ENCODE peak calls at places on chromosomes 6 and 20, in seven cellular contexts. O is H1, H is GM12878, C is HepG2, N is HCT116, G is K562, U is SK-N-SH. R is an unnamed sample.

GRCh38 chr6:163651910-163652309 is 237.4 kb downstream of the QKI start:
- DNase-seq in H (no peak), G (no peak), N (no peak), C (no peak), O (no peak), U (no peak), R (no peak)

GRCh38 chr6:37256692-37257319 is 766 bp upstream of the TBC1D22B start:
- DNase-seq in U (no peak), O (no peak), C (no peak), N (no peak), G (no peak), H (no peak), R (no peak)

GRCh38 chr6:56406276-56407269 is 159.2 kb upstream of the COL21A1 start:
- DNase-seq in C (no peak), G (no peak), U (no peak), H (peak), N (no peak), O (no peak), R (no peak)

GRCh38 chr6:149128489-149129145 is 188.9 kb upstream of the TAB2 start:
- DNase-seq in O (no peak), G (peak), H (no peak), C (no peak), N (no peak), U (no peak), R (no peak)

GRCh38 chr6:13953061-13953705 is 28.4 kb downstream of the RNF182 start:
- DNase-seq in O (no peak), C (no peak), U (no peak), N (peak), H (no peak), G (no peak), R (no peak)

GRCh38 chr6:19812512-19813119 is 24.6 kb upstream of the ID4 start:
- DNase-seq in C (peak), N (peak), O (no peak), U (peak), H (no peak), G (peak), R (peak)

GRCh38 chr20:57786304-57786942 is 76.6 kb upstream of the PMEPA1 start:
- DNase-seq in O (no peak), C (no peak), N (no peak), G (no peak), U (no peak), H (no peak), R (no peak)

GRCh38 chr6:143119260-143119659 is 58.6 kb downstream of the AIG1 start:
- DNase-seq in U (no peak), O (no peak), H (no peak), C (peak), N (no peak), G (no peak), R (no peak)

GRCh38 chr6:3353939-3354338 is 95.2 kb downstream of the PSMG4 start:
- DNase-seq in N (no peak), C (no peak), H (no peak), G (no peak), O (no peak), U (no peak), R (no peak)

GRCh38 chr6:37705239-37706051 is 7.8 kb upstream of the MDGA1 start:
- DNase-seq in U (peak), O (peak), C (no peak), H (peak), G (peak), N (no peak), R (no peak)

GRCh38 chr6:63295553-63295952 is 24.2 kb downstream of the LGSN start:
- DNase-seq in O (no peak), H (no peak), G (no peak), C (no peak), N (no peak), U (no peak), R (no peak)

GRCh38 chr20:22861231-22861980 is 173.7 kb upstream of the SSTR4 start:
- DNase-seq in N (no peak), H (no peak), U (no peak), O (no peak), C (no peak), G (no peak), R (no peak)

GRCh38 chr20:46305331-46305972 is 2.8 kb downstream of the CDH22 start:
- DNase-seq in O (no peak), C (no peak), N (no peak), H (no peak), U (no peak), G (no peak), R (no peak)

GRCh38 chr6:160348209-160348551 is at the start of gene SLC22A3:
- DNase-seq in U (peak), G (no peak), O (no peak), N (no peak), C (no peak), H (no peak), R (no peak)

GRCh38 chr6:36769676-36770499 is 69.4 kb downstream of the CPNE5 start:
- DNase-seq in C (no peak), G (no peak), O (no peak), H (no peak), N (no peak), U (no peak), R (no peak)

GRCh38 chr20:38304845-38305447 is 990 bp downstream of the BPI start:
- DNase-seq in N (peak), C (peak), U (peak), H (no peak), G (peak), O (peak), R (peak)

GRCh38 chr6:37695857-37696219 is 1.8 kb downstream of the MDGA1 start:
- DNase-seq in C (no peak), N (no peak), U (peak), H (no peak), G (no peak), O (no peak), R (no peak)

GRCh38 chr20:44426879-44427785 is 48.5 kb upstream of the TTPAL start:
- DNase-seq in G (no peak), N (no peak), U (no peak), O (no peak), C (no peak), H (no peak), R (no peak)

GRCh38 chr6:37699138-37699766 is 1.6 kb upstream of the MDGA1 start:
- DNase-seq in G (no peak), U (no peak), N (peak), C (no peak), H (no peak), O (no peak), R (no peak)

GRCh38 chr6:128347123-128347522 is 173.3 kb downstream of the PTPRK start:
- DNase-seq in N (no peak), G (no peak), O (no peak), H (no peak), U (no peak), C (no peak), R (no peak)

GRCh38 chr6:128346569-128346968 is 173.8 kb downstream of the PTPRK start:
- DNase-seq in N (no peak), G (no peak), H (no peak), U (no peak), O (no peak), C (no peak), R (no peak)

GRCh38 chr6:128351255-128351514 is 169.2 kb downstream of the PTPRK start:
- DNase-seq in N (no peak), O (no peak), C (no peak), G (no peak), H (no peak), U (no peak), R (no peak)

GRCh38 chr6:128352331-128352730 is 168.1 kb downstream of the PTPRK start:
- DNase-seq in H (no peak), C (no peak), G (no peak), N (no peak), U (no peak), O (no peak), R (no peak)

DNA sequence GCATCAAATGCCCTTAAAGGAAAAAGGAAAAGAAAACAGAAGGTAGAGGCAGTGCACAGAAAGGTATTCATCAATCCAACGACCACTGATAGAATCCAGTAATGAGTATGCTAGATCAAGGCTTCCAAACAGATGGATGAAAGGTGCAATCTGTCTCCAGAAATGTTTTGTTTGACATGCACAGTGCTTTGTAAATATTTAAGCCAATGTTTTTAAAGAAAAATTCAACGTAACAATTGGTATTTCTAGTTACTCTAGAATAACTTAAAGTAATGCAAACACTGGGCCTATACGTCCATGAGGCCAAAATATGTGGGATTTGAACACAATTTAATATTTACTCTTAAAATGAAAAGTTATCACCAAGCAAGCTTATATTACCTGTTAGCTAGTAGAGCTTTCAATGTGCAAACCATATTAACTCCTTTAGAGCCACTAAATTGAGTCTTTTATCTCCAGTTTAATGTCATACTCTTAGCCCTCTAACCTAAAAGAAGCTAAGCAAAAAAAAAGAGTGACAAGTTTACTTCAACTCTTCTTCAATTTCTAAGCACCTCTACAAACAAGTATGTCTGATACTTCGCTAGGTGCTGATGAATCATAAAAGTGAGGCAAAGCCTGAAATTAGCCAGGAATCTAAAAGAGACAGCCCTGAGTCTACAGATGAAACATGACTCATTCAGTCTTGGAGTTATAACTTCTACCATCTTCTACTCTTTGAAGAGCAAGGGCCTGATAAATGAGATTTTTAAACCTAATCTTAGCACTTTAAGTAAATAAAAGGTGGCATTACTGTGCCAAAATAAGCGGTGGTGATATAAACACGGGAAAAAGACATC is 169.8 kb downstream of the PTPRK start:
- DNase-seq in N (no peak), G (no peak), O (no peak), U (no peak), H (no peak), C (peak), R (no peak)
- TF ChIP-seq JUND in N (peak), G (no peak), O (no peak), U (peak), H (no peak), C (no peak), R (no peak)

DNA sequence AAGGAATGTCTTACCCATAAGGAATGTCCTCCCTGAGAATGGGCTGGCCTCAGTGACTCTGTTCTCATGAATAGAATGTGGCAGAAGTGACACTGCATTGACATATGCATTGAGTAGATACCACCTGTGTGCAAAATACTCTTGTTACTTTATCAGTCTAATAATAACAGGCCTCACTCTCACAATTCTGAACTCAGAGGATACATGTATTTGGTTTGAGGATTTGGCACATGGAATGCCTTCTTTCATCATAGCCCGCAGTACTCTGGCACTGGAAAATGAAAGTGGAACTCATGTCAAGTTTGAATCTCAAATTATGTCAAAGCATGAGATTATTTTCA is 52.9 kb upstream of the PLCB4 start:
- DNase-seq in N (no peak), H (no peak), U (no peak), O (no peak), C (no peak), G (no peak), R (no peak)
- TF ChIP-seq JUND in N (no peak), H (no peak), U (no peak), O (no peak), C (no peak), G (no peak), R (no peak)

GRCh38 chr6:54716869-54717268 is 129.7 kb upstream of the FAM83B start:
- DNase-seq in N (no peak), G (no peak), H (no peak), U (no peak), C (no peak), O (no peak), R (no peak)

GRCh38 chr6:54719633-54720032 is 126.9 kb upstream of the FAM83B start:
- DNase-seq in U (no peak), N (no peak), H (no peak), G (no peak), O (no peak), C (no peak), R (no peak)

GRCh38 chr6:54715990-54716389 is 130.6 kb upstream of the FAM83B start:
- DNase-seq in H (no peak), O (no peak), N (no peak), C (no peak), U (no peak), G (no peak), R (no peak)

GRCh38 chr6:54718541-54719023 is 128.0 kb upstream of the FAM83B start:
- DNase-seq in U (no peak), N (no peak), C (no peak), O (no peak), H (no peak), G (no peak), R (peak)

DNA sequence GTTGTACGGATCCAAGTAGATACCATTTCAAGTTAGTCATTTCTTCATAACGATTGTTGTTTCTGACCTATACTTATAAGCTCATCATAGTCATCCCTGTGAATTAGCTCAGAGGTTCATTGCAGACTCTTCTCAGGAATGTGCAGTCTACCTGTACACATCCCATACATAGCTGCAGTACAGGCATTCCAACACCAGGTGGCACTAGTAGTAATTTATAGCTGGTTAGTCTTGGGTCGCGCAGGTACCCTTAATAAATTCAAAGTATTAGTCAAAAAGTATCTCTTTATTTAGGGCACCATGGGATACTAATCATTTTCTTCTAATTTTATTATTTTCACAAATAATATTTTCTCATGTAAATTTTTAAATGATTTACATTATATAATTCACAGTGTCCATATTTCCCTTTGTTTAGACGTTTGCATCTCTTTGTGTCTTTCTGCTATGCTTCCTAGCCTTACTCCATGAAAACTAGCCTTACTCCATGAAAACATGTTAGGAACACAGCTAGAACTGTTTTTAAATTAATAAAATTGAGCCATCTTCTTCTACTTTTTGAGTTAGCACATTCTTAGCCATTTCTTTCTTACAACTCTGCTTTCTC is 128.6 kb upstream of the FAM83B start:
- DNase-seq in N (peak), O (no peak), H (peak), U (peak), G (peak), C (peak), R (no peak)
- TF ChIP-seq JUND in N (no peak), O (no peak), H (no peak), U (no peak), G (no peak), C (no peak), R (no peak)

GRCh38 chr6:167049275-167049674 is 50.1 kb downstream of the CEP43 start:
- DNase-seq in O (no peak), U (no peak), H (no peak), C (no peak), N (no peak), G (no peak), R (no peak)

GRCh38 chr6:167046861-167047495 is 47.8 kb downstream of the CEP43 start:
- DNase-seq in H (no peak), G (no peak), U (no peak), N (no peak), C (no peak), O (no peak), R (no peak)

GRCh38 chr6:167044696-167045095 is 45.5 kb downstream of the CEP43 start:
- DNase-seq in G (no peak), U (no peak), N (no peak), O (no peak), C (no peak), H (no peak), R (no peak)

GRCh38 chr6:167045828-167046580 is 46.8 kb downstream of the CEP43 start:
- DNase-seq in O (no peak), G (no peak), C (peak), U (no peak), H (no peak), N (no peak), R (no peak)

DNA sequence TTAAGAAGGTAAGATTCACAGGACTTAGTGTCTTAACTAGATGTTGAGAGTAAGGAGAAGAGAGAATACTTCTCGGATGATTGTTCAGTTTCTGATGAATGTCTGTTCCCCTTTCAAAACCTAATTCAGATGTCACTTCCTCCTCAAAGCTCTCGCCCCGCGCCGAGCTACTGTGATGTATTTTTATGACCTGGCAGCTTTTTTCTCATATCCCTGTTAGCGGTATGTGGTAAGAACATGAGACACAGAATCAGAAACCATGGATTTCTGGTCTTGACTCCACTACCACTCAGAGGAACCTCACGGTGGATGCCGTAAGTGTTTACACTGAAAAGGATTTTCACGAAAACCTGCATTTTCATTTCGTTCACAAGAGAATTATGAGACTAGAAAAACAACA is 48.4 kb downstream of the CEP43 start:
- DNase-seq in U (no peak), H (peak), C (no peak), O (no peak), N (no peak), G (no peak), R (no peak)
- TF ChIP-seq JUND in U (no peak), H (no peak), C (no peak), O (no peak), N (no peak), G (no peak), R (no peak)

DNA sequence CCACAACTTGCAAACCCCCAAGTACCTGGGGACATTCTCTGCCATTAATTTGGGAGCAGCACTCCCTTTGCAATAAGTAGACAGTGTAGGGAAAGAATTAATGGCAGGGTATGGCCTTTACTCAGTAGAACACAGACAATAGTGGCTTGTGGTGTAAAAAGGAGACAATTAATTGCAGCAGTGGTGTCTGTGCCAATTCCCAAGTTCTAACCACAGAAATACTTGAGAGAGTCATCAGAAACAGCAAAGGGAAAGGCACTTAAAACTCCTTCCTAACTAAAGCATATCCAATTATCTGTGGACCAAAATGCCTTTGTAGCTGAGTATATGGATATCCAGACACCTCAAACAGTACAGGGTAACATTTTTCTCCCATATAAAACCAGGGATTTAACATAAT is 257.6 kb upstream of the POU3F2 start:
- DNase-seq in G (no peak), H (no peak), U (no peak), N (no peak), C (no peak), O (no peak), R (no peak)
- TF ChIP-seq JUND in G (no peak), H (no peak), U (no peak), N (no peak), C (no peak), O (no peak), R (no peak)

DNA sequence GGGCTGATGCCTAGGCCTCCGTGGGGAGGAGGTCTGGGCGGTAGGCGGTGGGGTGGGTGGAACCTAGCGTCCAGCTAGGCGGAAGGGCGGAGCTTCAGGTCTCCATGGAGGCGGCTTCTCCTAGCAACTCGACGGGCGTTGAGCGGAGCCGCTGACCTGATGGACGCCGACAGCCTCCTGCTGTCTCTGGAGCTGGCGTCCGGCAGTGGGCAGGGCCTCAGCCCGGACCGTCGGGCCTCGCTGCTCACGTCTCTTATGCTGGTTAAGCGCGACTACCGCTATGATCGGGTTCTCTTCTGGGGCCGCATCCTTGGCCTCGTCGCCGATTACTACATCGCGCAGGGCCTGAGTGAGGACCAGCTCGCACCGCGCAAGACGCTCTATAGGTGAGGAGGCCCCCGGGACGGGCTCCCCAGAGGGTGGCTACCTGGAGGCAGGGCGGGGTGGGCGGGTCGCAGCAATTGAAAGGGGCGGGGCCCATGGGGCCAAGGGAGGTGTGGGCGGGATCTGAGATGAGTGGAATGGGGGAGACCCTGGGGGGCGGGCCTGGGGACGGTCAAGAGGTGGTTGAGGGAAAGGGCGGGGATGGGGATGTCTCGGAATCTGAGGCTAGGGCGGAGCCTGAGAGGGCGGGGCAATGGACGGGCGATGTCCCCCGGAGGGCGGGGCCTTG is at the start of gene RSPH9:
- DNase-seq in O (peak), N (no peak), G (peak), C (no peak), H (no peak), U (peak), R (no peak)
- TF ChIP-seq JUND in O (no peak), N (no peak), G (no peak), C (no peak), H (no peak), U (no peak), R (no peak)

GRCh38 chr6:105890521-105891244 is 195.5 kb upstream of the PRDM1 start:
- DNase-seq in G (no peak), C (no peak), N (no peak), O (no peak), U (no peak), H (no peak), R (no peak)
- TF ChIP-seq JUND in G (no peak), C (no peak), N (peak), O (no peak), U (no peak), H (no peak), R (no peak)

DNA sequence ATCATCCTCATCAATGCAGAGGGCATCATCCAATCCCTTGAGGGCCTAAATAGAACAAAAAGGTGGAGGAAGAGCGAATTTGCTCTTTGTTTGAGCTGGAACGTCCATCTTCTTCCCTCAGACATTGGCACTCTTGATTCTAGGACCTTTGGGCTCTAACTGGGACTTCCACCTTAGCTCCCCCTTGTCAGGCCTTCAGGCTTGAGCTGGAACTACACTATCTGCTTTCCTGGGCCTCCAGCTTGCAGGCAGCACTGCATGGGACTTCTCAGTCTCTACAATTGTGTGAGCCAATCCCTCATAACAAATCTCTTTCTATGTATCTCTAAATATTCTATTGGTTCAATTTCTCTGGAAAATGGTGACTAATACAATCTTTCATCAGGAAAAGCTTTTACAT is 155.4 kb downstream of the MCHR2 start:
- DNase-seq in G (no peak), O (no peak), H (no peak), C (no peak), N (no peak), U (no peak), R (no peak)
- TF ChIP-seq JUND in G (no peak), O (no peak), H (no peak), C (no peak), N (no peak), U (no peak), R (no peak)

R was measured in T47D.